ENCODE peak calls at places on chromosomes 5 and 9, in nine cellular contexts. P is prostate gland, O is GM23338, Z is fibroblast of pulmonary artery, S is epithelial cell of esophagus, F is nephron progenitor cell, D is RWPE1, V is heart left ventricle, X is colonic mucosa. G is an unnamed sample.

GRCh38 chr5:66898241-66899039 is 298.2 kb downstream of the CD180 start:
- DNase-seq in P (no peak), O (no peak), Z (no peak), S (peak), F (no peak), D (no peak), V (no peak), X (no peak), G (no peak)

GRCh38 chr9:70256123-70256551 is 2.6 kb upstream of the SMC5 start:
- DNase-seq in P (no peak), O (no peak), Z (peak), S (peak), F (no peak), D (peak), V (no peak), X (peak), G (no peak)

GRCh38 chr5:173395257-173395932 is 67.2 kb upstream of the STC2 start:
- DNase-seq in P (no peak), O (peak), Z (peak), S (peak), F (no peak), D (peak), V (no peak), X (no peak), G (no peak)

GRCh38 chr5:61732796-61733195 is 400.7 kb downstream of the ZSWIM6 start:
- DNase-seq in P (no peak), O (peak), Z (no peak), S (no peak), F (no peak), D (no peak), V (no peak), X (no peak), G (no peak)

GRCh38 chr5:168793844-168794837 is 215.0 kb upstream of the PANK3 start:
- DNase-seq in P (no peak), O (no peak), Z (peak), S (peak), F (no peak), D (no peak), V (no peak), X (no peak), G (no peak)

GRCh38 chr5:74542477-74542876 is 98.1 kb downstream of the ENC1 start:
- DNase-seq in P (no peak), O (no peak), Z (peak), S (peak), F (no peak), D (peak), V (no peak), X (no peak), G (no peak)

GRCh38 chr9:98596486-98596885 is 112.2 kb downstream of the GABBR2 start:
- DNase-seq in P (no peak), O (no peak), Z (no peak), S (no peak), F (no peak), D (no peak), V (no peak), X (no peak), G (no peak)

GRCh38 chr5:73902327-73903051 is 276.5 kb downstream of the ARHGEF28 start:
- DNase-seq in P (peak), O (peak), Z (peak), S (peak), F (peak), D (peak), V (no peak), X (no peak), G (no peak)

GRCh38 chr9:33132249-33132772 is 34.8 kb downstream of the B4GALT1 start:
- DNase-seq in P (no peak), O (no peak), Z (peak), S (peak), F (no peak), D (peak), V (no peak), X (no peak), G (no peak)

GRCh38 chr9:35569206-35569605 is 35.9 kb upstream of the TESK1 start:
- DNase-seq in P (no peak), O (no peak), Z (no peak), S (no peak), F (no peak), D (no peak), V (no peak), X (no peak), G (no peak)

GRCh38 chr9:89883401-89884341 is 278.9 kb downstream of the GADD45G start:
- DNase-seq in P (no peak), O (no peak), Z (no peak), S (no peak), F (no peak), D (no peak), V (no peak), X (no peak), G (no peak)

GRCh38 chr5:79707535-79707934 is 17.9 kb downstream of the CMYA5 start:
- DNase-seq in P (no peak), O (no peak), Z (no peak), S (no peak), F (no peak), D (no peak), V (no peak), X (no peak), G (no peak)

GRCh38 chr9:112245126-112245525 is 70.0 kb upstream of the SUSD1 start:
- DNase-seq in P (no peak), O (no peak), Z (no peak), S (peak), F (no peak), D (no peak), V (no peak), X (no peak), G (no peak)

GRCh38 chr5:10623305-10623910 is 59.5 kb downstream of the ANKRD33B start:
- DNase-seq in P (no peak), O (no peak), Z (no peak), S (no peak), F (no peak), D (no peak), V (no peak), X (no peak), G (peak)

GRCh38 chr9:76642701-76643209 is 121.5 kb upstream of the PCA3 start:
- DNase-seq in P (no peak), O (no peak), Z (no peak), S (no peak), F (no peak), D (no peak), V (no peak), X (no peak), G (no peak)

GRCh38 chr5:111066261-111066938 is 5.1 kb upstream of the TSLP start:
- DNase-seq in P (no peak), O (no peak), Z (peak), S (peak), F (no peak), D (no peak), V (no peak), X (no peak), G (no peak)

GRCh38 chr5:18069790-18070189 is 435.5 kb downstream of the TAF11L14 start:
- DNase-seq in P (no peak), O (no peak), Z (no peak), S (no peak), F (no peak), D (no peak), V (no peak), X (no peak), G (no peak)

GRCh38 chr9:18778846-18779245 is 254.2 kb downstream of the SAXO1 start:
- DNase-seq in P (no peak), O (no peak), Z (peak), S (no peak), F (no peak), D (no peak), V (no peak), X (no peak), G (no peak)

GRCh38 chr9:98551511-98552286 is 157.0 kb downstream of the GABBR2 start:
- DNase-seq in P (no peak), O (no peak), Z (peak), S (peak), F (no peak), D (peak), V (no peak), X (peak), G (no peak)

GRCh38 chr5:123474238-123474637 is 37.7 kb upstream of the CSNK1G3 start:
- DNase-seq in P (no peak), O (no peak), Z (no peak), S (no peak), F (no peak), D (no peak), V (no peak), X (no peak), G (no peak)

GRCh38 chr9:72305102-72305546 is 59.9 kb downstream of the ZFAND5 start:
- DNase-seq in P (peak), O (peak), Z (peak), S (peak), F (peak), D (no peak), V (peak), X (peak), G (no peak)

GRCh38 chr9:136901516-136902258 is 15.4 kb downstream of the TRAF2 start:
- DNase-seq in P (peak), O (no peak), Z (peak), S (peak), F (no peak), D (peak), V (peak), X (peak), G (no peak)

GRCh38 chr5:176418251-176418650 is 1.9 kb upstream of the CLTB start:
- DNase-seq in P (no peak), O (no peak), Z (no peak), S (peak), F (no peak), D (no peak), V (no peak), X (no peak), G (no peak)

GRCh38 chr9:17906841-17907779 is 328.2 kb downstream of the SH3GL2 start:
- DNase-seq in P (no peak), O (peak), Z (no peak), S (no peak), F (peak), D (no peak), V (no peak), X (peak), G (no peak)

GRCh38 chr5:172243302-172243701 is 40.3 kb downstream of the UBTD2 start:
- DNase-seq in P (no peak), O (no peak), Z (no peak), S (no peak), F (no peak), D (no peak), V (no peak), X (no peak), G (no peak)

GRCh38 chr5:172251419-172251818 is 32.1 kb downstream of the UBTD2 start:
- DNase-seq in P (no peak), O (no peak), Z (no peak), S (no peak), F (no peak), D (no peak), V (no peak), X (no peak), G (no peak)

GRCh38 chr5:172245046-172245445 is 38.5 kb downstream of the UBTD2 start:
- DNase-seq in P (no peak), O (no peak), Z (no peak), S (no peak), F (no peak), D (no peak), V (no peak), X (no peak), G (no peak)

GRCh38 chr5:172245823-172246222 is 37.7 kb downstream of the UBTD2 start:
- DNase-seq in P (no peak), O (no peak), Z (peak), S (no peak), F (no peak), D (no peak), V (no peak), X (no peak), G (no peak)
- TF ChIP-seq CTCF in P (no peak), O (no peak), Z (no peak), S (no peak), F (no peak), D (no peak), V (no peak), X (no peak), G (no peak)

DNA sequence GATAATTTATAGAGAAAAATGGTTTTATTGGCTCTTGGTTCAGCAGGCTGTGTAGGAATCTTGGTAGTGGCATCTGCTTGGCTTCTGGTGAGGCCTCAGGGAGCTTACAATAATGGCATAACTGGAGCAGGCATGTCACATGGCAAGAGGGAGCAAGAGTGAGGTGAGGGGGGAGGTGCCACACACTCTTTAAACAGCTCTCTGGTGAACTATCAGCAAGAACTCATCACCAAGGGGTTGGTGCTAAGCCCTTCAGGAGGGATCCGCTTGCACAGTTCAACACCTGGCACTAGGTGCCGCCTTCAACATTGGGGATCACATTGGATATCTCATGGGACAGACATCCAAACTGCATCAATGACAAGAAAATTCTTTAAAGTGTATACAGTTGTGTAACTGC is 10.5 kb downstream of the GPBP1 start:
- DNase-seq in P (no peak), O (peak), Z (no peak), S (peak), F (no peak), D (peak), V (no peak), X (no peak), G (no peak)
- TF ChIP-seq CTCF in P (no peak), O (peak), Z (no peak), S (peak), F (no peak), D (no peak), V (no peak), X (no peak), G (no peak)

GRCh38 chr5:135965504-135965903 is 10.7 kb upstream of the LECT2 start:
- DNase-seq in P (no peak), O (no peak), Z (no peak), S (no peak), F (no peak), D (no peak), V (no peak), X (no peak), G (no peak)

GRCh38 chr5:135966790-135967189 is 12.0 kb upstream of the LECT2 start:
- DNase-seq in P (no peak), O (no peak), Z (no peak), S (no peak), F (no peak), D (no peak), V (no peak), X (no peak), G (no peak)

GRCh38 chr5:135966165-135966564 is 11.4 kb upstream of the LECT2 start:
- DNase-seq in P (no peak), O (no peak), Z (no peak), S (no peak), F (no peak), D (no peak), V (no peak), X (no peak), G (no peak)

GRCh38 chr5:135964670-135965320 is 10.0 kb upstream of the LECT2 start:
- DNase-seq in P (no peak), O (no peak), Z (no peak), S (no peak), F (no peak), D (no peak), V (no peak), X (no peak), G (no peak)
- TF ChIP-seq CTCF in P (no peak), O (no peak), Z (no peak), S (no peak), F (no peak), D (no peak), V (no peak), X (no peak), G (no peak)

GRCh38 chr5:1823381-1824034 is 22.3 kb downstream of the NDUFS6 start:
- DNase-seq in P (no peak), O (no peak), Z (no peak), S (no peak), F (no peak), D (no peak), V (no peak), X (no peak), G (no peak)

GRCh38 chr5:1826235-1826980 is 25.2 kb downstream of the NDUFS6 start:
- DNase-seq in P (no peak), O (no peak), Z (no peak), S (no peak), F (no peak), D (no peak), V (peak), X (no peak), G (no peak)

GRCh38 chr5:1824903-1825841 is 24.0 kb downstream of the NDUFS6 start:
- DNase-seq in P (no peak), O (no peak), Z (no peak), S (no peak), F (no peak), D (no peak), V (no peak), X (no peak), G (no peak)

GRCh38 chr5:1821862-1822261 is 20.7 kb downstream of the NDUFS6 start:
- DNase-seq in P (no peak), O (no peak), Z (no peak), S (no peak), F (no peak), D (no peak), V (peak), X (no peak), G (no peak)

GRCh38 chr5:1824109-1824821 is 23.1 kb downstream of the NDUFS6 start:
- DNase-seq in P (no peak), O (no peak), Z (no peak), S (no peak), F (no peak), D (no peak), V (no peak), X (no peak), G (no peak)
- TF ChIP-seq CTCF in P (no peak), O (peak), Z (no peak), S (no peak), F (no peak), D (no peak), V (no peak), X (no peak), G (no peak)

DNA sequence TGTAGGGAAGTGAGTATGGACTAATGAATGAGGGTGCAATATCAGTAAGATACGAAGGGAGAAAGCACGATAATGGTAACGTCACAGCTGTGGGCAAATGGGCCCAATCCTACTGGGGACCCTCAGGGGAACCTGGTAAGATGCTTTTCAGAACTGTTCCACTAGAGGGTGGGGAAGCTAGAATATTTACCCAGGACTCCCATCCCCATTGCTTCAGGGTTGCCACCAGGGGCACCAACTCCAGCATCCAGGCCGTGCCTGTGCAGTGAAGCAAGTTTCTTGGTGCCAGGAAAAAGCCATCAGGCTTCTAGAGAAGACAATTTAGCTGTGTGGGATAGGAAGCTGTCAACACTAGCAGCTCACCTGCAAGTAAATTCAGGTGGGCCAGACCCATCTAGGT is 409.3 kb downstream of the AGTPBP1 start:
- DNase-seq in P (no peak), O (peak), Z (no peak), S (no peak), F (no peak), D (peak), V (no peak), X (no peak), G (no peak)
- TF ChIP-seq CTCF in P (no peak), O (peak), Z (no peak), S (no peak), F (no peak), D (no peak), V (no peak), X (no peak), G (peak)

GRCh38 chr5:7628820-7629219 is 222.1 kb downstream of the CFAP90 start:
- DNase-seq in P (no peak), O (no peak), Z (no peak), S (no peak), F (no peak), D (no peak), V (no peak), X (no peak), G (no peak)
- TF ChIP-seq CTCF in P (no peak), O (no peak), Z (no peak), S (no peak), F (no peak), D (no peak), V (no peak), X (no peak), G (no peak)

GRCh38 chr9:4596165-4596922 is 65.8 kb upstream of the PLPP6 start:
- DNase-seq in P (no peak), O (no peak), Z (no peak), S (no peak), F (no peak), D (no peak), V (no peak), X (no peak), G (no peak)
- TF ChIP-seq CTCF in P (no peak), O (no peak), Z (no peak), S (no peak), F (no peak), D (no peak), V (no peak), X (no peak), G (no peak)

GRCh38 chr5:170524576-170524975 is 20.8 kb downstream of the KCNIP1 start:
- DNase-seq in P (no peak), O (no peak), Z (no peak), S (no peak), F (no peak), D (no peak), V (no peak), X (no peak), G (no peak)

GRCh38 chr5:170523129-170523497 is 19.3 kb downstream of the KCNIP1 start:
- DNase-seq in P (no peak), O (no peak), Z (no peak), S (no peak), F (no peak), D (no peak), V (no peak), X (no peak), G (no peak)

GRCh38 chr5:170523830-170524229 is 20.0 kb downstream of the KCNIP1 start:
- DNase-seq in P (no peak), O (no peak), Z (no peak), S (no peak), F (no peak), D (no peak), V (no peak), X (no peak), G (no peak)

GRCh38 chr5:170527998-170528397 is 24.2 kb downstream of the KCNIP1 start:
- DNase-seq in P (no peak), O (no peak), Z (no peak), S (no peak), F (no peak), D (no peak), V (no peak), X (no peak), G (no peak)

GRCh38 chr5:170525450-170526211 is 21.8 kb downstream of the KCNIP1 start:
- DNase-seq in P (no peak), O (no peak), Z (no peak), S (no peak), F (no peak), D (no peak), V (no peak), X (no peak), G (no peak)
- TF ChIP-seq CTCF in P (no peak), O (no peak), Z (no peak), S (no peak), F (no peak), D (no peak), V (no peak), X (no peak), G (no peak)

GRCh38 chr5:139245637-139246335 is 47.6 kb upstream of the SIL1 start:
- DNase-seq in P (no peak), O (no peak), Z (no peak), S (no peak), F (no peak), D (no peak), V (no peak), X (no peak), G (no peak)
- TF ChIP-seq CTCF in P (no peak), O (no peak), Z (no peak), S (no peak), F (no peak), D (no peak), V (no peak), X (no peak), G (no peak)

G was measured in D721Med.